ENCODE peak calls at places on chromosomes 7 and 10, in four cellular contexts. One of them, this sample, is unnamed.

GRCh38 chr7:41003031-41003925 is 699.6 kb downstream of the INHBA start:
- DNase-seq in MM.1S: peak; percentile 37
- DNase-seq in OCI-LY7: peak; percentile 46
- DNase-seq in hepatocyte: peak; percentile 34
- DNase-seq in this sample: peak; percentile 79

GRCh38 chr10:16964571-16965241 is 147.5 kb upstream of the RSU1 start:
- DNase-seq in MM.1S: no peak
- DNase-seq in OCI-LY7: no peak
- DNase-seq in hepatocyte: no peak
- DNase-seq in this sample: no peak

GRCh38 chr7:104550362-104550761 is 222.0 kb downstream of the LHFPL3 start:
- DNase-seq in MM.1S: no peak
- DNase-seq in OCI-LY7: no peak
- DNase-seq in hepatocyte: no peak
- DNase-seq in this sample: peak; percentile 10

GRCh38 chr7:28990200-28990960 is 32.2 kb upstream of the TRIL start:
- DNase-seq in MM.1S: no peak
- DNase-seq in OCI-LY7: no peak
- DNase-seq in hepatocyte: no peak
- DNase-seq in this sample: no peak

GRCh38 chr7:30451539-30452277 is 26.9 kb downstream of the NOD1 start:
- DNase-seq in MM.1S: no peak
- DNase-seq in OCI-LY7: no peak
- DNase-seq in hepatocyte: no peak
- DNase-seq in this sample: no peak

GRCh38 chr10:59384761-59385160 is 22.4 kb upstream of the FAM13C start:
- DNase-seq in MM.1S: no peak
- DNase-seq in OCI-LY7: no peak
- DNase-seq in hepatocyte: no peak
- DNase-seq in this sample: no peak

GRCh38 chr7:68963547-68963946 is 634.7 kb upstream of the AUTS2 start:
- DNase-seq in MM.1S: no peak
- DNase-seq in OCI-LY7: no peak
- DNase-seq in hepatocyte: peak; percentile 44
- DNase-seq in this sample: no peak

GRCh38 chr10:108204528-108205313 is 1040.2 kb upstream of the SORCS1 start:
- DNase-seq in MM.1S: peak; percentile 51
- DNase-seq in OCI-LY7: peak; percentile 20
- DNase-seq in hepatocyte: peak; percentile 67
- DNase-seq in this sample: peak; percentile 76

GRCh38 chr10:124998624-124999291 is 56.8 kb downstream of the ZRANB1 start:
- DNase-seq in MM.1S: no peak
- DNase-seq in OCI-LY7: no peak
- DNase-seq in hepatocyte: no peak
- DNase-seq in this sample: no peak

GRCh38 chr10:34589275-34589674 is 225.8 kb downstream of the PARD3 start:
- DNase-seq in MM.1S: no peak
- DNase-seq in OCI-LY7: no peak
- DNase-seq in hepatocyte: no peak
- DNase-seq in this sample: no peak

GRCh38 chr7:44515595-44516268 is 25.3 kb upstream of the NUDCD3 start:
- DNase-seq in MM.1S: peak; percentile 11
- DNase-seq in OCI-LY7: no peak
- DNase-seq in hepatocyte: no peak
- DNase-seq in this sample: no peak

GRCh38 chr10:93206652-93207051 is 133.0 kb downstream of the CYP26A1 start:
- DNase-seq in MM.1S: no peak
- DNase-seq in OCI-LY7: no peak
- DNase-seq in hepatocyte: no peak
- DNase-seq in this sample: no peak

GRCh38 chr7:17022915-17023314 is 141.1 kb upstream of the AGR3 start:
- DNase-seq in MM.1S: no peak
- DNase-seq in OCI-LY7: no peak
- DNase-seq in hepatocyte: no peak
- DNase-seq in this sample: no peak

GRCh38 chr10:67723601-67724000 is 27.6 kb upstream of the CTNNA3 start:
- DNase-seq in MM.1S: no peak
- DNase-seq in OCI-LY7: no peak
- DNase-seq in hepatocyte: no peak
- DNase-seq in this sample: no peak

GRCh38 chr10:80365510-80365909 is 8.9 kb downstream of the DYDC2 start:
- DNase-seq in MM.1S: no peak
- DNase-seq in OCI-LY7: no peak
- DNase-seq in hepatocyte: no peak
- DNase-seq in this sample: no peak

GRCh38 chr10:1706711-1707110 is 30.6 kb downstream of the ADARB2 start:
- DNase-seq in MM.1S: no peak
- DNase-seq in OCI-LY7: peak; percentile 31
- DNase-seq in hepatocyte: no peak
- DNase-seq in this sample: no peak

GRCh38 chr10:113735913-113736312 is 15.6 kb upstream of the PLEKHS1 start:
- DNase-seq in MM.1S: no peak
- DNase-seq in OCI-LY7: peak; percentile 19
- DNase-seq in hepatocyte: peak; percentile 59
- DNase-seq in this sample: no peak

GRCh38 chr10:108362956-108363355 is 1198.5 kb upstream of the SORCS1 start:
- DNase-seq in MM.1S: no peak
- DNase-seq in OCI-LY7: no peak
- DNase-seq in hepatocyte: no peak
- DNase-seq in this sample: no peak

GRCh38 chr10:8055420-8056349 is 1.2 kb downstream of the GATA3 start:
- DNase-seq in MM.1S: no peak
- DNase-seq in OCI-LY7: no peak
- DNase-seq in hepatocyte: peak; percentile 16
- DNase-seq in this sample: no peak

GRCh38 chr7:37201003-37201875 is 247.4 kb downstream of the ELMO1 start:
- DNase-seq in MM.1S: peak; percentile 69
- DNase-seq in OCI-LY7: peak; percentile 64
- DNase-seq in hepatocyte: peak; percentile 90
- DNase-seq in this sample: peak; percentile 79

GRCh38 chr10:122199070-122199469 is 72.0 kb upstream of the BTBD16 start:
- DNase-seq in MM.1S: no peak
- DNase-seq in OCI-LY7: no peak
- DNase-seq in hepatocyte: no peak
- DNase-seq in this sample: no peak

GRCh38 chr7:10789170-10789569 is 184.5 kb upstream of the PHF14 start:
- DNase-seq in MM.1S: no peak
- DNase-seq in OCI-LY7: no peak
- DNase-seq in hepatocyte: no peak
- DNase-seq in this sample: no peak

GRCh38 chr10:50857579-50857978 is 27.8 kb downstream of the A1CF start:
- DNase-seq in MM.1S: no peak
- DNase-seq in OCI-LY7: no peak
- DNase-seq in hepatocyte: no peak
- DNase-seq in this sample: no peak

GRCh38 chr10:126233182-126233581 is 155.1 kb downstream of the ADAM12 start:
- DNase-seq in MM.1S: no peak
- DNase-seq in OCI-LY7: no peak
- DNase-seq in hepatocyte: no peak
- DNase-seq in this sample: no peak

GRCh38 chr7:148809856-148810255 is 74.2 kb downstream of the EZH2 start:
- DNase-seq in MM.1S: no peak
- DNase-seq in OCI-LY7: no peak
- DNase-seq in hepatocyte: no peak
- DNase-seq in this sample: no peak

GRCh38 chr10:98267894-98268693 is at the start of gene LOXL4:
- DNase-seq in MM.1S: no peak
- DNase-seq in OCI-LY7: peak; percentile 27
- DNase-seq in hepatocyte: peak; percentile 68
- DNase-seq in this sample: peak; percentile 19

DNA sequence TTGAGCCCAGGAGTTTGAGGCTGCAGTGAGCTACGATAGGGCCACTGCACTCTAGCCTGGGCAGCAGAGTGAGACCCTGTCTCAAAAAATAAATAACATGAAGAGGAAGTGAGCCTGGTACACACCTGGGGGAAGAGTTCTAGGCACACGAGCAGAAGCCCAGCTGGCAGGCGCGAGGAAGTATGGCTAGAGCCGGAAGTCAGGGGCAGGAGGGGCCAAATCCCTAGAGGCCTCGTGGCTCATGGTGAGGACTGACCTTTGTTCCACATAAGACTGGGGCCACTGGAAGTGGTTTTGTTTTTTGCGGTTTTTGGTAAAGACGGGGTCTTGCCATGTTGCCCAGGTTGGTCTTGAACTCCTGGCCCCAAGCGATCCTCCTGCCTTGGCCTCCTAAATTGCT is 117.6 kb downstream of the HIP1 start:
- DNase-seq in MM.1S: no peak
- DNase-seq in OCI-LY7: peak; percentile 94
- DNase-seq in hepatocyte: no peak
- DNase-seq in this sample: no peak
- H3K79me2 ChIP-seq in MM.1S: no peaks in the 10 kb centered on the region
- H3K79me2 ChIP-seq in OCI-LY7: no peaks in the 10 kb centered on the region
- H3K79me2 ChIP-seq in hepatocyte: no peaks in the 10 kb centered on the region
- H3K79me2 ChIP-seq in this sample: no peaks in the 10 kb centered on the region

GRCh38 chr7:46603780-46604725 is 683.0 kb upstream of the IGFBP3 start:
- DNase-seq in MM.1S: no peak
- DNase-seq in OCI-LY7: no peak
- DNase-seq in hepatocyte: peak; percentile 68
- DNase-seq in this sample: no peak
- TF ChIP-seq EZH2phosphoT487 in MM.1S: no peak
- TF ChIP-seq EZH2phosphoT487 in OCI-LY7: no peak
- TF ChIP-seq EZH2phosphoT487 in hepatocyte: no peak
- TF ChIP-seq EZH2phosphoT487 in this sample: no peak

DNA sequence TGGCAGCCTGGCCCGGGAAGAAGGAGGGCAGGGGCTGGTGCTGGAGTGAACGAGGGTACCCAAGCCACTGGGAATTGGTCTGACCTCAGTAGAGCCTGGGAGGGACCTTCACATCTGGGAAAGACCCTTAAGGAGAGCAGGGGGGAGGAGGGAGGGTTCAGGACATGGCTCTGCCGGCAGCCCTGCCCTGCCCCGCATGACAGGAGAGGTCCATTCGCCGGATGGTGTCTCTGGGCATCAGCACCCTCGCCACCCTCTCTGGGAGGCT is 5.5 kb downstream of the GIGYF1 start:
- DNase-seq in MM.1S: no peak
- DNase-seq in OCI-LY7: no peak
- DNase-seq in hepatocyte: no peak
- DNase-seq in this sample: no peak
- H4K20me1 ChIP-seq in MM.1S: peaks cover 4% of the 10 kb centered on the region
- H4K20me1 ChIP-seq in OCI-LY7: peaks cover 18% of the 10 kb centered on the region
- H4K20me1 ChIP-seq in hepatocyte: peaks cover 64% of the 10 kb centered on the region
- H4K20me1 ChIP-seq in this sample: peaks cover 5% of the 10 kb centered on the region

DNA sequence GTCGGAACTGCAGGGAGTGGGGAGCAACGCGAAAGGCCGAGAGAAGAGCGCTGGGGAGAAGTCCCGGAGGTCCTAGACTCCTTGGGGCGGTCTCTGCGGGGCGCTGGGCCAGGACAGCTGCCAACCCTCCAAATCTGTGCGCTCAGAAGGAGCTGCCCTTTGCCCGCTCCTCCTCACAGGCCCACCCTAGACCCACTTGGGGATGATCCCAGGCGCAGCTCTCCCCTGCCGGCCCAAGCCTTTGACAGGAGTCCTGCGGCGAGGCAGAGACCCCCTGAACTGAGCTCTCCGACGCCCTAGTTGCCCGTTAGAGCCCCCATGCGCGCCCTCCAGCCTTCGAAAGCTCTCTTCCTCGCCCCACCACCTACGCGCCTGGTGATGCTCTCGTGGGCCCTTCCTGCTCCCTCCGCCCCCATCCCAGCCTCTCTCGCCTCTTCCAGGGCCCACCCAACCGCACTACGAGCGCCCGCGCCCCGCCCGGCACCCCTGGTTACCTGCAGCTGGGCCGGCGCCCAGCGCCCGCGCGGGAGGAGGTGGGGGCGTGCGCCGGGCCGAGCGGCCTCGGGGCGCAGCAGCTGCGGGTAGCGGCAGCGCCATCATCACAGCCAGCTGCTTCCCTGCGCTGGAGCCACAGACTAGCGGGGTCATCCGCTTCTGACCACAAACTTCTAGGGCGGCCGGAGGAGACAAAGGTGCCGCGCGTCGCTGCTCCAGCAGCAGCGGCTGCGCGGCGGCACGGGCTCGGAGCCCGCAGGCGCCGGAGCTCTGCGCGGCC is 353.4 kb downstream of the DNAJB6 start:
- DNase-seq in MM.1S: no peak
- DNase-seq in OCI-LY7: no peak
- DNase-seq in hepatocyte: no peak
- DNase-seq in this sample: no peak
- H3K79me2 ChIP-seq in MM.1S: no peaks in the 10 kb centered on the region
- H3K79me2 ChIP-seq in OCI-LY7: no peaks in the 10 kb centered on the region
- H3K79me2 ChIP-seq in hepatocyte: no peaks in the 10 kb centered on the region
- H3K79me2 ChIP-seq in this sample: peaks cover 11% of the 10 kb centered on the region

DNA sequence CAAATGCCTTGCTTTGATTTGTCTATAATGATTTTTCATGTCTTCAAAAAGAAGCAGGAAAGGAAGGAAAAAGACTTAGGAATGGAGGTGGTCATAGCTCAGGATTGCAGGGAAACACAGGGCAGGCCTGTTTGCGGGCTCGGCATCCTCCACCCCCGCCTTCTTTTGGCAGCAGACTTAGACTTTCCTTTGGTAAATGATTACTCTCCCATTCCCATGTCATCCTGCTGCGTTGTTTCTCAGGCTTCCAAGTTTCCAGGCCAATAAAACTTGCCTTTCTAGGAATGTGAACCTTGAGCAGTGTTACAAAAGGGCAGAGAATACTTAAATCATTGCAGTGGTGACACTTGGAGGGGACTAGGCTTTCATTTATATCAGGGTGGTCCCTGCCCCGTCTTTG is 34.0 kb upstream of the DGKB start:
- DNase-seq in MM.1S: no peak
- DNase-seq in OCI-LY7: no peak
- DNase-seq in hepatocyte: peak; percentile 65
- DNase-seq in this sample: peak; percentile 12
- TF ChIP-seq EZH2phosphoT487 in MM.1S: no peak
- TF ChIP-seq EZH2phosphoT487 in OCI-LY7: no peak
- TF ChIP-seq EZH2phosphoT487 in hepatocyte: no peak
- TF ChIP-seq EZH2phosphoT487 in this sample: no peak

GRCh38 chr7:1534330-1535099 is 4.0 kb downstream of the MAFK start:
- DNase-seq in MM.1S: no peak
- DNase-seq in OCI-LY7: no peak
- DNase-seq in hepatocyte: no peak
- DNase-seq in this sample: no peak

GRCh38 chr7:1536105-1536767 is 5.7 kb downstream of the MAFK start:
- DNase-seq in MM.1S: no peak
- DNase-seq in OCI-LY7: no peak
- DNase-seq in hepatocyte: no peak
- DNase-seq in this sample: no peak

GRCh38 chr7:1535695-1536094 is 5.2 kb downstream of the MAFK start:
- DNase-seq in MM.1S: no peak
- DNase-seq in OCI-LY7: no peak
- DNase-seq in hepatocyte: no peak
- DNase-seq in this sample: no peak

GRCh38 chr7:1533569-1534329 is 3.2 kb downstream of the MAFK start:
- DNase-seq in MM.1S: no peak
- DNase-seq in OCI-LY7: no peak
- DNase-seq in hepatocyte: peak; percentile 81
- DNase-seq in this sample: peak; percentile 86

GRCh38 chr7:1535100-1535458 is 4.6 kb downstream of the MAFK start:
- DNase-seq in MM.1S: no peak
- DNase-seq in OCI-LY7: no peak
- DNase-seq in hepatocyte: no peak
- DNase-seq in this sample: no peak
- H4K20me1 ChIP-seq in MM.1S: no peaks in the 10 kb centered on the region
- H4K20me1 ChIP-seq in OCI-LY7: peaks cover 9% of the 10 kb centered on the region
- H4K20me1 ChIP-seq in hepatocyte: peaks cover 6% of the 10 kb centered on the region
- H4K20me1 ChIP-seq in this sample: peaks cover 8% of the 10 kb centered on the region

GRCh38 chr7:77740257-77740656 is 44.0 kb downstream of the RSBN1L start:
- DNase-seq in MM.1S: no peak
- DNase-seq in OCI-LY7: no peak
- DNase-seq in hepatocyte: no peak
- DNase-seq in this sample: no peak
- H3K79me2 ChIP-seq in MM.1S: peaks cover 41% of the 10 kb centered on the region
- H3K79me2 ChIP-seq in OCI-LY7: peaks cover 40% of the 10 kb centered on the region
- H3K79me2 ChIP-seq in hepatocyte: peaks cover 70% of the 10 kb centered on the region
- H3K79me2 ChIP-seq in this sample: peaks cover 2% of the 10 kb centered on the region

This sample was measured in PC-3.